ENCODE peak calls at places on chromosomes 12 and 14, in five cellular contexts. N is RWPE1, O is breast epithelium, D is upper lobe of right lung, M is adrenal gland. Y is an unnamed sample.

GRCh38 chr12:128850400-128850799 is 2.9 kb upstream of the GLT1D1 start:
- DNase-seq in M (no peak), N (no peak), D (no peak), O (no peak), Y (no peak)

GRCh38 chr12:7190268-7191055 is 976 bp downstream of the PEX5 start:
- DNase-seq in N (peak; percentile 10), O (peak; percentile 25), D (peak; percentile 70), M (peak; percentile 51), Y (no peak)

GRCh38 chr12:127823801-127824200 is 443.2 kb upstream of the TMEM132C start:
- DNase-seq in M (no peak), N (no peak), D (no peak), O (no peak), Y (no peak)

GRCh38 chr14:85415015-85415712 is 114.8 kb upstream of the FLRT2 start:
- DNase-seq in N (peak; percentile 93), O (peak; percentile 65), D (no peak), M (peak; percentile 45), Y (no peak)

GRCh38 chr12:75964150-75964549 is 67.4 kb downstream of the PHLDA1 start:
- DNase-seq in M (peak; percentile 39), O (no peak), D (peak; percentile 78), N (no peak), Y (no peak)

GRCh38 chr14:26730929-26731618 is 133.2 kb upstream of the NOVA1 start:
- DNase-seq in N (peak; percentile 3), O (no peak), D (no peak), M (no peak), Y (no peak)

GRCh38 chr14:71931492-71932228 is 569 bp upstream of the RGS6 start:
- DNase-seq in D (no peak), O (no peak), M (no peak), N (no peak), Y (peak; percentile 37)

GRCh38 chr12:32301216-32301615 is 98.1 kb upstream of the FGD4 start:
- DNase-seq in O (no peak), M (no peak), N (no peak), D (no peak), Y (no peak)

GRCh38 chr12:118356809-118357326 is 15.8 kb downstream of the TAOK3 start:
- DNase-seq in N (peak; percentile 70), M (no peak), O (no peak), D (no peak), Y (no peak)

GRCh38 chr12:42686514-42687172 is 97.1 kb upstream of the PRICKLE1 start:
- DNase-seq in D (no peak), N (no peak), O (peak; percentile 83), M (no peak), Y (no peak)

GRCh38 chr12:116813271-116814041 is 67.8 kb downstream of the HRK start:
- DNase-seq in O (peak; percentile 46), N (peak; percentile 93), D (peak; percentile 30), M (no peak), Y (no peak)

GRCh38 chr12:7302536-7303113 is 1.2 kb upstream of the ACSM4 start:
- DNase-seq in M (no peak), O (no peak), N (no peak), D (no peak), Y (no peak)

GRCh38 chr12:103924761-103925641 is 5.2 kb upstream of the HSP90B1 start:
- DNase-seq in M (no peak), O (no peak), N (peak; percentile 4), D (no peak), Y (no peak)

GRCh38 chr12:77865178-77865577 is 34.5 kb downstream of the NAV3 start:
- DNase-seq in N (no peak), D (no peak), O (no peak), M (no peak), Y (no peak)

GRCh38 chr14:104795781-104796681 is 483 bp upstream of the AKT1 start:
- DNase-seq in O (no peak), M (no peak), N (peak; percentile 76), D (peak; percentile 83), Y (peak; percentile 10)

GRCh38 chr12:101928556-101928955 is 51.2 kb downstream of the DRAM1 start:
- DNase-seq in D (no peak), M (no peak), O (no peak), N (no peak), Y (no peak)

GRCh38 chr12:119714614-119715267 is 46.8 kb downstream of the PRKAB1 start:
- DNase-seq in O (no peak), N (no peak), D (no peak), M (no peak), Y (no peak)
- H3K27ac ChIP-seq in O (no peak overlapping the region), N (no peak overlapping the region), D (no peak overlapping the region), M (no peak overlapping the region), Y (peak overlapping the region; percentile 95)

DNA sequence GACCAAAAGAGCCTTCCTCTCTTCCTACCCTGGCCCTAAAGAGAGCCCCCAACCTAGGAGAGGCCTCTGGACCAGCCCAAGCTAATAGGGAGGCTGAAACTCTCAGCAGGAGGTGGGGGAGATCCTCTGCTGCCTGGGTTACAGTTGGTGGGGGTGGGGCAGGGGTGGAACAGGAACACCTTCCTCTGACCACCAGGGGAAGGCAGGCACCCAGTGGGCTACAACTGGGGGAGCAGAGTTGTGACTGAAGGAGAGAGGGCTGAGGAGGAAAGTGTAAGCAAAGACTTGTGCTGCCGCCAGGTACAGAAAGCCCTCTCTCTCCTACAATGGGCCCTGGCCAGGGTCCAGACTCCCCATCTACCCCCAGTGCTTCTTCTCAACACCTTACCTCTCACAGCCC is 1.5 kb downstream of the MYO1A start:
- DNase-seq in N (no peak), M (no peak), O (no peak), D (no peak), Y (no peak)
- H3K27ac ChIP-seq in N (no peak overlapping the region), M (no peak overlapping the region), O (no peak overlapping the region), D (no peak overlapping the region), Y (no peak overlapping the region)

DNA sequence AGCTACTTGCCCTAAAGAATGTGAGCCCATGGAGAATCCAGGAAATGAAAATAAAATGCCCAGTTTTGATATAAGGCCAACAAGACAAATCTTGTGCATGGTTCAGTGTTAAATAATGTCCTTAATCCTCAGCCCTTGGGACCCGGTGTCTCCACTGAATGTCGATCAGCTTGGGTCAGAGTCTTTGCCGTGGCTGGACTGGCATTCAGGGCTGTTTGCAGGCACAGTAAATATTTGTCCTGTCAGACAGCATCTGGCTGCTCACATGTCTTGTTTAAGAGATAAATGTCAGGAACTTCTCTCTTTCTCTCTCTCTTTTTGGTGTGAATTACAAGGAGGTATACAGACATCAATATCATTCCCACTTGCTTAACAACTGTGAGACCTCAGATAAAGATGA is 452.5 kb downstream of the FUT8 start:
- DNase-seq in D (no peak), O (no peak), M (no peak), N (no peak), Y (no peak)
- H3K27ac ChIP-seq in D (no peak overlapping the region), O (no peak overlapping the region), M (no peak overlapping the region), N (no peak overlapping the region), Y (no peak overlapping the region)

DNA sequence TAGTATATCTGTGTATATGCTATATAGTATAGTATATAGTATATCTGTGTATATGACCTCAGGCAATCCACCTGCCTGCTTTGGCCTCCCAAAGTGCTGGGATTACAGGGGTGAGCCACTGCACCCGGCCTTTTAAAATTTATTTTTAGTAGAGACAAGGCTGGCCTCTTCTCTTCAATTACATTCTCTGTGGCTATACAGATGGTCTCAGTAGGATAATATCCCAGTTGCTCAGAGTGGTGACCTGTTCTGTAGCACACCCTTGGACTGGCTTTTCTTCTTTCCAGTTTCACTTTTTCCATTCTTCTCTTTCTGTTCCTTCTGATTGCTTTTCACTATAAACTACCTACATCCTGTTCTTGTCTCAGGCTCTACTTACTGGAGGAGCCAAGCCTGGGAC is 3.1 kb upstream of the NFATC4 start:
- DNase-seq in O (no peak), N (no peak), M (no peak), D (no peak), Y (no peak)
- H3K27ac ChIP-seq in O (peak overlapping the region; percentile 93), N (no peak overlapping the region), M (peak overlapping the region; percentile 86), D (peak overlapping the region; percentile 20), Y (no peak overlapping the region)

GRCh38 chr14:64510825-64511679 is 6.5 kb downstream of the ZBTB1 start:
- DNase-seq in O (peak; percentile 59), D (no peak), M (peak; percentile 53), N (no peak), Y (no peak)

GRCh38 chr14:64509036-64509435 is 4.5 kb downstream of the ZBTB1 start:
- DNase-seq in N (no peak), D (no peak), O (no peak), M (no peak), Y (no peak)

GRCh38 chr14:64507376-64508156 is 3.0 kb downstream of the ZBTB1 start:
- DNase-seq in D (no peak), O (no peak), M (no peak), N (peak; percentile 74), Y (no peak)

GRCh38 chr14:64508215-64508776 is 3.7 kb downstream of the ZBTB1 start:
- DNase-seq in O (no peak), N (no peak), D (no peak), M (no peak), Y (no peak)

DNA sequence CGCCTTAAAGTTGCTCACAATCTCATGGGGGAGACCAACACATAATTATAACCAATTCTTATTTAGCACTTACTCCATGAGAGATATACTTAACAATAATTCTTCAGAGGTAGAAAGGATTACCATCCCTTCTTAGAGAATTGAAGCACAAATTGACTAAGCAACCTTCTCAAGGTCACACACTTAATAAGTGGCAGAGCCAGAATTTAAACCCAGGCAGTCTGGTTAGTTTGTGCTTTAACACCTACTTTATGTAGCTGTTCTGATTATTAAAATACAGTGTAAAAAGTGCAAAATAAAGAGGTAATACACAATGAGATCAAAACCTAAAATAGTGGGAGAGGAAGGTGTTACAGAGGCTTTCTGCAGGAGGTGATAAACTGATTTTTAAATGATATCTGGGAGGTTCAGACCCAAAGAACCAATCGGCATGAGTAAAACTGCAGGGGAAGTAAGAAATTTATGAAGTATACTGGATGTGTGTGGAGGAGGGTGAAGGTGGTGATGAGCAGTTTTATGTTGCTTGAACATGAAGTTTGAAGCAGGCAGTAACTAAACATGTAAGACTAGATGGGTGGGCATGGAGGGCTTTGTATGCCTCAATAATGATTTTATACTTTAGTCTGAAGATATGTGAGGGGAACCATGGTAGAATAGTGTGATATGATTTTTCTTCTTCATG is 5.7 kb downstream of the ZBTB1 start:
- DNase-seq in M (no peak), N (no peak), D (no peak), O (no peak), Y (no peak)
- H3K27ac ChIP-seq in M (no peak overlapping the region), N (no peak overlapping the region), D (no peak overlapping the region), O (no peak overlapping the region), Y (peak overlapping the region; percentile 20)

GRCh38 chr12:108678070-108678730 is 44.5 kb upstream of the SELPLG start:
- DNase-seq in O (no peak), N (no peak), D (no peak), M (no peak), Y (no peak)

GRCh38 chr12:108677381-108677780 is 43.7 kb upstream of the SELPLG start:
- DNase-seq in M (no peak), O (no peak), N (no peak), D (no peak), Y (no peak)

GRCh38 chr12:108675792-108676191 is 42.1 kb upstream of the SELPLG start:
- DNase-seq in O (no peak), N (no peak), M (no peak), D (no peak), Y (no peak)

GRCh38 chr12:108681317-108681716 is 47.6 kb upstream of the SELPLG start:
- DNase-seq in N (no peak), D (no peak), M (no peak), O (no peak), Y (no peak)

GRCh38 chr12:108679282-108679681 is 45.6 kb upstream of the SELPLG start:
- DNase-seq in D (no peak), N (no peak), M (no peak), O (no peak), Y (no peak)
- H3K27ac ChIP-seq in D (no peak overlapping the region), N (no peak overlapping the region), M (no peak overlapping the region), O (no peak overlapping the region), Y (no peak overlapping the region)